ENCODE peak calls at places on chromosomes 11 and 22, in nine cellular contexts. P is erythroblast, G is endothelial cell of umbilical vein, U is A549, T is transverse colon, Y is H54, C is adrenal gland, F is suprapubic skin, N is sigmoid colon. B is an unnamed sample.

GRCh38 chr11:34948721-34949120 is 32.3 kb downstream of the PDHX start:
- DNase-seq in F (no peak), T (no peak), C (peak), N (no peak), P (no peak), U (no peak), Y (no peak), G (no peak), B (peak)

GRCh38 chr22:27879923-27880322 is 39.1 kb downstream of the PITPNB start:
- DNase-seq in T (no peak), U (peak), N (no peak), G (peak), C (peak), P (peak), F (no peak), Y (peak), B (no peak)

GRCh38 chr11:1074244-1075221 is at the start of gene MUC2:
- DNase-seq in P (no peak), N (peak), C (no peak), U (no peak), F (no peak), T (peak), Y (no peak), G (no peak), B (no peak)

GRCh38 chr11:28713850-28714249 is 605.7 kb downstream of the METTL15 start:
- DNase-seq in T (no peak), Y (no peak), F (no peak), P (no peak), U (peak), C (no peak), N (no peak), G (no peak), B (no peak)

GRCh38 chr11:119023741-119024140 is 5.2 kb downstream of the TRAPPC4 start:
- DNase-seq in C (no peak), G (no peak), F (no peak), U (no peak), N (no peak), T (no peak), Y (no peak), P (no peak), B (no peak)

GRCh38 chr11:126917531-126918204 is 82.9 kb downstream of the KIRREL3 start:
- DNase-seq in C (no peak), F (no peak), G (no peak), U (peak), P (peak), T (no peak), Y (peak), N (no peak), B (no peak)

GRCh38 chr11:11010624-11011127 is 152.8 kb upstream of the ZBED5 start:
- DNase-seq in U (peak), T (peak), F (no peak), Y (no peak), N (no peak), C (peak), P (peak), G (peak), B (no peak)

GRCh38 chr11:44746894-44747293 is 20.1 kb downstream of the TSPAN18 start:
- DNase-seq in G (no peak), U (no peak), N (peak), Y (no peak), T (no peak), C (peak), F (no peak), P (no peak), B (no peak)

GRCh38 chr22:20520093-20520511 is 12.7 kb downstream of the MED15 start:
- DNase-seq in F (no peak), Y (no peak), N (no peak), T (no peak), G (peak), P (no peak), C (peak), U (no peak), B (no peak)

GRCh38 chr11:106087815-106088435 is 10.5 kb downstream of the AASDHPPT start:
- DNase-seq in P (peak), T (peak), C (peak), U (peak), Y (no peak), F (no peak), G (peak), N (peak), B (peak)

GRCh38 chr11:76978818-76979217 is 55.4 kb upstream of the B3GNT6 start:
- DNase-seq in N (no peak), P (no peak), Y (no peak), G (no peak), U (no peak), C (no peak), T (no peak), F (no peak), B (no peak)

DNA sequence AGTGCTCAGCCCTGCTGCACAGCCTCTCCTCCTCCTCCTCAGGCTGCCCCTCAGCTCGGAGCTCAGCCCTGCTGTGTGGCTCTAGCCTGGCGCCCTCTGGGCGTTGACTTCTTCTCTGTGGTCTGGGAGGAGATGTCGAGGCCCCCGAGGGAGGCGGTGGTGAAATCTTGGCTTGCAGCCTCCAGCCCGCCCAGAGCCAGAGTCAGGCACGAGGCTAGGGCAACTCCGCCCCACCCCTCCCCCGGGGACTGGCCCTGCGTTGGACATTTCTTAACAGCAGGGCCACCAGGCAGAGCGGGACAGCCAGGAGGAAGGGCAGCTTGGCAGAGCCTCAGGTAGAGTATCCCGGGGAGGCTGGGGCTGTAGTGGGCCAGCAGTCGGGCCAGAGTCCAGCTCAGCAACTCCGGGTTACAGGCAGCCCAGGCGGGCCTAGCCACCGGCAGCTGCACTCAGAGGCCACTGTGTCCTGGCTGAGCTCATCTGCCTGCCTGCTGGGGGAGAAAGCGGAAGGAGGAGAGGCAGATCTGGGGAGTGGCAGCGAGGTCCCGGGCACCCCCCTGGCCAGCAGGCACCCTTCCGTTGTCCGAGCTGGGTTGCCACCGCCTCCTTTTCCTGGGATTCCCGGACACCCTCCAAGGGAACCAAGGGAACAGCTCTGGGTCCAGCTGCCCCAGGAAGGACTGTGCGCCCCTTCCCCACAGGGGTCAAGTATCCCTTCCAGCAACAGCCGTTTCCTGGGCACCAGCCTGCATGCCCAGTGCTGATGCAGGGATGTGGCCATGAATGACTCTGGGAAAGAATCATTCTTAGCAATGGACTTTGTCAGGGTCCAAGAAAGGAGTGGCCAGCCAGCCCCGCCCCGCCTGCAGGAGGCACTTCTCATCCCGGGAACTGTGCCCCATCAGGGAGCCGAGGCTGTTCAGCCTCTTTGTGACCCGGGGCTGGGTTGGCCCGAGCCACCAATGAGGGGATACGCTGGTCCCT is at the start of gene ALDH3B1:
- DNase-seq in Y (peak), C (peak), T (peak), G (peak), N (peak), U (peak), P (peak), F (peak), B (peak)
- TF ChIP-seq POLR2A in Y (peak), C (peak), T (peak), G (no peak), N (peak), U (peak), P (peak), F (no peak), B (no peak)

DNA sequence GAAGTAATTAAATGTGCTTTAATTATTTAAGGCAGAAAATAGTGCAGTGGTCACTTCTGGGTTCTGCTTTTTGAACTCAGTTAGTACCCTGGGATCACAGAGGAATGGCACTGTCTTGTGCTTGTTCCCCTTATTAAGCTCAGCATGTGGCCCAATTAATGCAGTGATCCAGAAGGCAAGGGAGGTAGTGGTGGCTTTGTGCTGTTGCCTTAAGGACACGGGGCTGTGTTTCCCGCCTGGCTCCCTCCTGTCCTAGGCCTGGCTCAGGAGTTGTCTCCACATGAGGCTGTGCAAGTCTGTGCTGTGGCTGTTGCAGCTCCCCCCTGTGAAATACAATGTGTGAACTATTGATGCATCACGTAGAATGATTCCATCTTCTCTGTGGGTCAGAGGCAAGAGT is 49.2 kb upstream of the CABP7 start:
- DNase-seq in F (no peak), T (no peak), U (no peak), C (no peak), P (no peak), N (no peak), G (no peak), Y (no peak), B (no peak)
- TF ChIP-seq POLR2A in F (no peak), T (no peak), U (no peak), C (no peak), P (no peak), N (no peak), G (no peak), Y (no peak), B (no peak)

GRCh38 chr11:65722261-65722660 is 1.7 kb upstream of the RNASEH2C start:
- DNase-seq in F (no peak), G (no peak), P (no peak), Y (no peak), T (no peak), C (no peak), U (no peak), N (no peak), B (no peak)

GRCh38 chr11:65719887-65720236 is 736 bp downstream of the RNASEH2C start:
- DNase-seq in N (no peak), F (peak), T (no peak), P (peak), Y (no peak), C (peak), G (peak), U (no peak), B (no peak)

GRCh38 chr11:65718531-65718930 is 2.1 kb downstream of the RNASEH2C start:
- DNase-seq in C (no peak), G (no peak), Y (no peak), F (peak), T (no peak), N (no peak), P (no peak), U (no peak), B (no peak)

GRCh38 chr11:65718964-65719492 is 1.6 kb downstream of the RNASEH2C start:
- DNase-seq in U (no peak), N (no peak), C (peak), F (peak), G (no peak), Y (no peak), P (no peak), T (no peak), B (no peak)

GRCh38 chr11:65720237-65720934 is at the start of gene RNASEH2C:
- DNase-seq in F (peak), C (peak), G (peak), N (peak), Y (peak), P (peak), T (peak), U (peak), B (peak)
- TF ChIP-seq POLR2A in F (no peak), C (peak), G (peak), N (peak), Y (peak), P (peak), T (peak), U (peak), B (no peak)

GRCh38 chr22:47776329-47776728 is 1013.9 kb downstream of the TBC1D22A start:
- DNase-seq in T (no peak), G (no peak), U (no peak), F (no peak), N (no peak), P (no peak), Y (no peak), C (no peak), B (peak)
- TF ChIP-seq POLR2A in T (no peak), G (no peak), U (no peak), F (no peak), N (no peak), P (no peak), Y (no peak), C (no peak), B (no peak)

DNA sequence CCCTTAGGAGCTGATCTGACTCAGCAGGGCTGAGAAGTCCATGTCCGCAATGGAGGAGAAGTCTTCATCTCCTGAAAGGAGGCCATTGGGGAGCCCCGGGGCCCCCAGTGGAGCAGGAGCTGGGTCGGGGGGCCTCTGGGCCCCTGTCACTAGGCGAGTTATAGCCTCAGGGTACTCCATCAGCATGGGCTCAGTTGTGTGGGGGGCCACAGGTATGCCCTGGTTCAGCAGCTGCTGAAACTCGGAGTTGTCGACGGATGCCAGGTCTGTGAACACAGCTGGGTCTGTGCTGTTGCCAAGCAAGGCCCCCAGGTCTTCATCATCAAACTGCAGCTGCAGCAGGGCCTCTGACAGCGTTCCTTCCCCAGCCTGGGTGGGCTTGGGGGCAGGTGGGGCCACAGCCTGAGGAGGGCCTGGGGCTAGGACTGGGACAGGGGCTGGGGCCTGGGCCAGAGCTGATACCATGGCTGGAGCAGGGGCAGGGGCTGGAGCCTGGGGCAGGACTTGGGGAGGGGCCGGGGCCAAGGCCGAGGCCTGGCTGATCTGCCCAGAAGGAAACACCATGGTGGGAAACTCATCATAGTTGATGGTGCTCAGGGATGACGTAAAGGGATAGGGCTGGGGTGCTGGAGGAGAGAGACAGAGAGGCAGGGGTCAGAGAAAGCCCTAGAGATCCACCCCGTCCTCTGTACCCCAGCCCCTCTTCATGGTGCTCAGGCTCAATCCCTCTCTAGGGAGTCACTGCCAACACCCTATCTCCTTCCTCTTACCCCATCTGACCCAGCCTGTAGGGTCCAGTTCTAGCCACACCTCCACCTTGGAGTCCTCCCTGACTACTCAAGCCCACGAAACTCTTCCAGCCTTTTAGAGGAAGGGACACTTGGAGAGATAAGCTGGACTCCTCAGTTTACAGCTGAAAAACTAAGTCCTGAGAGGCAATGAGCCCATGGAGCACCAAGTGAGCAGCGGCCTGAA is 8.1 kb downstream of the RELA start:
- DNase-seq in U (no peak), N (peak), Y (no peak), T (peak), G (no peak), C (no peak), P (no peak), F (peak), B (no peak)
- TF ChIP-seq POLR2A in U (no peak), N (no peak), Y (no peak), T (no peak), G (peak), C (no peak), P (no peak), F (no peak), B (no peak)

GRCh38 chr11:108500169-108500568 is 2.0 kb upstream of the POGLUT3 start:
- DNase-seq in G (no peak), N (no peak), U (no peak), P (no peak), T (no peak), F (no peak), C (no peak), Y (no peak), B (no peak)

GRCh38 chr11:108498816-108499408 is 728 bp upstream of the POGLUT3 start:
- DNase-seq in G (no peak), T (peak), F (peak), U (no peak), C (peak), Y (no peak), N (peak), P (no peak), B (no peak)

GRCh38 chr11:108498046-108498815 is at the start of gene POGLUT3:
- DNase-seq in Y (peak), T (peak), P (peak), C (peak), N (peak), U (peak), G (peak), F (peak), B (peak)

GRCh38 chr11:108496643-108497256 is 1.4 kb downstream of the POGLUT3 start:
- DNase-seq in N (no peak), U (no peak), P (peak), Y (no peak), T (no peak), C (no peak), F (no peak), G (no peak), B (no peak)

DNA sequence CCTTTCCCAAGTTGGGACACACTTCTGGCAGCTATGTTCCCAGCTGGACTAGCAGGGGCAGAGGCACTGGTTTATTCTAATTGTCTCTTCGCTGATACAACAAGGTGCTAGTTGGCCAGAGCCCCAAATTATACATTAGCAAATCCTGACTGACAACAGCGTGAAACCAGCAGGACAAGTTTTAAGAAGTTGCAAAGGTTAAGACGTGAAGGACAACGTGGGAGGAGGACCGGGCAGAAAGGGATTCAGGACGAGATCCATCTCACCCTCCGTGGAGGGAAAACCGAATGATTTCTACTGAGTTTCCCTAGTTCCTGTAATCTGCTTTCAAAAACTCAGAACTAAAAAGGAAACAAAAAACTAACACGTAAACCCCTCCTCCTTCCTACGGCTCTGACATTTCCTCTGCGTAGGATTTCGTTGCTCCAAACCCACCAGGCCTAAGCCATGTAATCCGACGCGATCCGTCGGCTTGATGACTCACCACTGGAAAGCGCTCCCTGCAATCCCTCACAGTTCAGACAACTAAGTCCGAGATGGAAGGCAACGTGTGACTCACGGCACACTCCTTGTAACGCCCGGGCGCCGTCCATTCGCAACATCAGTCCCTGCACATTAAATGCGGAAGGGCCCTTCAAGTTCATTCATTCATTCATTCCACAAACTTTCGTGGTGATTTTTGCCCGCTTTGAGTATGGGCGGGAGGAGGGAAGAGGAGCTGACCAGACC is 703 bp downstream of the POGLUT3 start:
- DNase-seq in U (peak), G (peak), P (peak), T (peak), C (peak), Y (peak), N (peak), F (peak), B (peak)
- TF ChIP-seq POLR2A in U (peak), G (peak), P (no peak), T (peak), C (peak), Y (peak), N (peak), F (no peak), B (no peak)

DNA sequence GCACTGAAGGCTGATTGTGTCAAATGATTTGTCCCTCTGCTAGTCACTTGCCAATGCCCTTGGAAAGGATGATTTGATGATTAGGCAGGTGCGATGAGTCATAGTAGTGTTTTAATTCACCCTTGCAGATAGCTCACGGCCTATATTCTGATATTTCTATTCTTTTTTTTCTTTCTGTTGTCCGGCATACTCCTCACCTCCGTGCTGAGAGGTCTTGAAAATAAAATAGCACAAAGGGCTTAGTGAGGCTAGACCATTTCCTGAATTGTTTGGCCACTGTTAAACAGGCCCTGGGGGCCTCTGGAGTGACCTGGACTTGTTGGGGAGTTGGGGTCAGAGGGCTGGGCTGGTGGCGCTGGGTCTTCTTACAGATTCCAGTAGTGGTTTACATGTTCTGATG is 99.8 kb downstream of the ZBTB16 start:
- DNase-seq in P (peak), U (no peak), T (no peak), Y (no peak), C (no peak), G (peak), N (peak), F (no peak), B (peak)
- TF ChIP-seq POLR2A in P (no peak), U (no peak), T (no peak), Y (no peak), C (no peak), G (no peak), N (no peak), F (no peak), B (no peak)

GRCh38 chr22:30396871-30397655 is at the start of gene SEC14L2:
- DNase-seq in C (peak), T (peak), U (peak), N (peak), Y (no peak), F (peak), G (peak), P (peak), B (peak)
- TF ChIP-seq POLR2A in C (peak), T (peak), U (peak), N (peak), Y (peak), F (no peak), G (peak), P (peak), B (no peak)

GRCh38 chr11:65575568-65576231 is at the start of gene EHBP1L1:
- DNase-seq in P (peak), Y (no peak), U (peak), C (peak), F (no peak), T (peak), N (peak), G (peak), B (peak)
- TF ChIP-seq POLR2A in P (peak), Y (no peak), U (no peak), C (no peak), F (no peak), T (peak), N (no peak), G (no peak), B (no peak)